ENCODE peak calls at places on chromosomes 3 and 15, in ten cellular contexts. One of them, this sample, is unnamed.

GRCh38 chr15:88125578-88125977 is 131.0 kb downstream of the NTRK3 start:
- DNase-seq in A549: no peak
- DNase-seq in body of pancreas: no peak
- DNase-seq in adrenal gland: no peak
- DNase-seq in vagina: no peak
- DNase-seq in IMR-90: no peak
- DNase-seq in HepG2: no peak
- DNase-seq in spleen: no peak
- DNase-seq in thyroid gland: no peak
- DNase-seq in Peyer's patch: no peak
- DNase-seq in this sample: no peak

GRCh38 chr3:81741214-81741613 is 20.2 kb downstream of the GBE1 start:
- DNase-seq in HepG2: no peak
- DNase-seq in A549: no peak
- DNase-seq in adrenal gland: no peak
- DNase-seq in spleen: no peak
- DNase-seq in vagina: no peak
- DNase-seq in body of pancreas: no peak
- DNase-seq in IMR-90: peak; percentile 73
- DNase-seq in thyroid gland: no peak
- DNase-seq in Peyer's patch: no peak
- DNase-seq in this sample: no peak

GRCh38 chr3:176513604-176514003 is 683.7 kb downstream of the TBL1XR1 start:
- DNase-seq in IMR-90: no peak
- DNase-seq in thyroid gland: no peak
- DNase-seq in adrenal gland: no peak
- DNase-seq in body of pancreas: no peak
- DNase-seq in spleen: no peak
- DNase-seq in vagina: no peak
- DNase-seq in Peyer's patch: no peak
- DNase-seq in HepG2: no peak
- DNase-seq in A549: no peak
- DNase-seq in this sample: peak; percentile 11

GRCh38 chr15:67143646-67144045 is 78.2 kb downstream of the SMAD3 start:
- DNase-seq in spleen: no peak
- DNase-seq in adrenal gland: no peak
- DNase-seq in A549: no peak
- DNase-seq in HepG2: no peak
- DNase-seq in vagina: no peak
- DNase-seq in Peyer's patch: peak; percentile 40
- DNase-seq in body of pancreas: no peak
- DNase-seq in thyroid gland: peak; percentile 0
- DNase-seq in IMR-90: no peak
- DNase-seq in this sample: no peak

GRCh38 chr3:175777495-175777894 is 918.4 kb downstream of the NAALADL2 start:
- DNase-seq in IMR-90: peak; percentile 20
- DNase-seq in spleen: no peak
- DNase-seq in adrenal gland: no peak
- DNase-seq in body of pancreas: no peak
- DNase-seq in vagina: no peak
- DNase-seq in HepG2: peak; percentile 0
- DNase-seq in Peyer's patch: no peak
- DNase-seq in thyroid gland: no peak
- DNase-seq in A549: no peak
- DNase-seq in this sample: no peak

GRCh38 chr3:12476238-12476897 is 7.9 kb upstream of the TSEN2 start:
- DNase-seq in Peyer's patch: no peak
- DNase-seq in adrenal gland: no peak
- DNase-seq in HepG2: no peak
- DNase-seq in body of pancreas: no peak
- DNase-seq in vagina: no peak
- DNase-seq in IMR-90: peak; percentile 77
- DNase-seq in spleen: no peak
- DNase-seq in thyroid gland: no peak
- DNase-seq in A549: no peak
- DNase-seq in this sample: no peak

GRCh38 chr3:87076951-87077350 is 86.0 kb upstream of the VGLL3 start:
- DNase-seq in thyroid gland: no peak
- DNase-seq in HepG2: peak; percentile 2
- DNase-seq in vagina: no peak
- DNase-seq in spleen: no peak
- DNase-seq in IMR-90: peak; percentile 85
- DNase-seq in A549: peak; percentile 9
- DNase-seq in Peyer's patch: no peak
- DNase-seq in adrenal gland: no peak
- DNase-seq in body of pancreas: no peak
- DNase-seq in this sample: no peak

GRCh38 chr3:5186089-5186853 is 1.2 kb upstream of the EDEM1 start:
- DNase-seq in HepG2: no peak
- DNase-seq in A549: no peak
- DNase-seq in body of pancreas: peak; percentile 10
- DNase-seq in adrenal gland: no peak
- DNase-seq in IMR-90: no peak
- DNase-seq in spleen: no peak
- DNase-seq in vagina: no peak
- DNase-seq in thyroid gland: no peak
- DNase-seq in Peyer's patch: no peak
- DNase-seq in this sample: peak; percentile 95

GRCh38 chr3:104316118-104316517 is 1050.6 kb upstream of the ALCAM start:
- DNase-seq in Peyer's patch: no peak
- DNase-seq in HepG2: no peak
- DNase-seq in spleen: no peak
- DNase-seq in A549: no peak
- DNase-seq in adrenal gland: no peak
- DNase-seq in IMR-90: peak; percentile 1
- DNase-seq in body of pancreas: no peak
- DNase-seq in thyroid gland: no peak
- DNase-seq in vagina: no peak
- DNase-seq in this sample: no peak

GRCh38 chr3:116423365-116423764 is 21.9 kb downstream of the LSAMP start:
- DNase-seq in Peyer's patch: no peak
- DNase-seq in spleen: no peak
- DNase-seq in vagina: no peak
- DNase-seq in adrenal gland: no peak
- DNase-seq in IMR-90: peak; percentile 15
- DNase-seq in body of pancreas: no peak
- DNase-seq in thyroid gland: no peak
- DNase-seq in HepG2: no peak
- DNase-seq in A549: no peak
- DNase-seq in this sample: no peak

GRCh38 chr3:123028233-123028828 is 768 bp upstream of the SEMA5B start:
- DNase-seq in vagina: no peak
- DNase-seq in thyroid gland: peak; percentile 38
- DNase-seq in Peyer's patch: peak; percentile 58
- DNase-seq in HepG2: peak; percentile 13
- DNase-seq in body of pancreas: peak; percentile 25
- DNase-seq in IMR-90: peak; percentile 72
- DNase-seq in spleen: no peak
- DNase-seq in A549: peak; percentile 74
- DNase-seq in adrenal gland: peak; percentile 41
- DNase-seq in this sample: peak; percentile 77

GRCh38 chr3:15623535-15624450 is 22.2 kb downstream of the BTD start:
- DNase-seq in IMR-90: no peak
- DNase-seq in thyroid gland: no peak
- DNase-seq in adrenal gland: no peak
- DNase-seq in spleen: no peak
- DNase-seq in Peyer's patch: no peak
- DNase-seq in A549: no peak
- DNase-seq in vagina: no peak
- DNase-seq in HepG2: no peak
- DNase-seq in body of pancreas: no peak
- DNase-seq in this sample: no peak

GRCh38 chr15:48880070-48880634 is 2.2 kb downstream of the EID1 start:
- DNase-seq in IMR-90: no peak
- DNase-seq in thyroid gland: no peak
- DNase-seq in spleen: no peak
- DNase-seq in A549: no peak
- DNase-seq in HepG2: no peak
- DNase-seq in vagina: no peak
- DNase-seq in Peyer's patch: no peak
- DNase-seq in adrenal gland: no peak
- DNase-seq in body of pancreas: no peak
- DNase-seq in this sample: no peak
- TF ChIP-seq POLR2A in IMR-90: no peak
- TF ChIP-seq POLR2A in thyroid gland: no peak
- TF ChIP-seq POLR2A in spleen: no peak
- TF ChIP-seq POLR2A in A549: no peak
- TF ChIP-seq POLR2A in HepG2: no peak
- TF ChIP-seq POLR2A in vagina: no peak
- TF ChIP-seq POLR2A in Peyer's patch: no peak
- TF ChIP-seq POLR2A in adrenal gland: no peak
- TF ChIP-seq POLR2A in body of pancreas: no peak
- TF ChIP-seq POLR2A in this sample: no peak

DNA sequence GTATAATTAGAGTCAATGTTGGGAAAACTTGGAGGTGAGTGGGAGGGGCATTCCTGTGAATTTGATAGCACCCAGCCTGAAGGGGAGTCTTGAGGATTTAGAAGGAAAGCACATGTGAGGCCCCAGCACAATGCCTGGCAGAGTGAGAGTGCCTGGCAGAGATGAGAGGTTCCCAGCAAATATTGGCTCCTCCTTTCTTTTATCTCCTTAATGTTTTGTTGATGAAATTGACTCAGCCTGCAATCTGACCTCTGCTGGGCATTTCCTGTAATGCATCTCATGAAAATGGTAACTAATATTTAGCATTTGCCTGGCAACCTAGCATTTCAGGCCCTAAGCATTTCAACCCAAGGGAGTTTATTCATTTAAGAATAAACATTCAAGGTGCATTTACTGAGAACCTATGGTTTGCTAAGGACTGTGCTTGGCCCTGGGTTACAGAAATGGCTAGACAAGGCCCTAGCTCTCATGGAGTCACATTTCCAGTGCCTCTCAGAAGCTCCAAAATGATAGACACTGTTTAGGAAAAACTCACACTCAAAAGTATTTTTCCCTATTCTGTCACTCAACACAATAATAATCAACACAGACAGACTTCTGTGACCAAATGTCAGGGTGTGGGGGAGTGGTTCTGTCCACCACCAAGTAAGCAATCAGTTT is 19.0 kb downstream of the PDHB start:
- DNase-seq in adrenal gland: peak; percentile 54
- DNase-seq in IMR-90: peak; percentile 67
- DNase-seq in HepG2: peak; percentile 38
- DNase-seq in vagina: no peak
- DNase-seq in A549: peak; percentile 26
- DNase-seq in Peyer's patch: peak; percentile 76
- DNase-seq in thyroid gland: peak; percentile 64
- DNase-seq in body of pancreas: peak; percentile 57
- DNase-seq in spleen: no peak
- DNase-seq in this sample: peak; percentile 62
- TF ChIP-seq CTCF in adrenal gland: peak; percentile 91
- TF ChIP-seq CTCF in IMR-90: peak; percentile 84
- TF ChIP-seq CTCF in HepG2: peak; percentile 68
- TF ChIP-seq CTCF in vagina: peak; percentile 81
- TF ChIP-seq CTCF in A549: peak; percentile 63
- TF ChIP-seq CTCF in Peyer's patch: peak; percentile 92
- TF ChIP-seq CTCF in thyroid gland: peak; percentile 91
- TF ChIP-seq CTCF in body of pancreas: peak; percentile 89
- TF ChIP-seq CTCF in spleen: peak; percentile 81
- TF ChIP-seq CTCF in this sample: peak; percentile 53

GRCh38 chr3:47847801-47848518 is 45.0 kb downstream of the DHX30 start:
- DNase-seq in thyroid gland: no peak
- DNase-seq in body of pancreas: no peak
- DNase-seq in A549: no peak
- DNase-seq in IMR-90: no peak
- DNase-seq in HepG2: no peak
- DNase-seq in spleen: no peak
- DNase-seq in vagina: no peak
- DNase-seq in Peyer's patch: no peak
- DNase-seq in adrenal gland: no peak
- DNase-seq in this sample: no peak
- TF ChIP-seq POLR2A in thyroid gland: no peak
- TF ChIP-seq POLR2A in body of pancreas: no peak
- TF ChIP-seq POLR2A in A549: no peak
- TF ChIP-seq POLR2A in IMR-90: no peak
- TF ChIP-seq POLR2A in HepG2: no peak
- TF ChIP-seq POLR2A in spleen: no peak
- TF ChIP-seq POLR2A in vagina: no peak
- TF ChIP-seq POLR2A in Peyer's patch: no peak
- TF ChIP-seq POLR2A in adrenal gland: no peak
- TF ChIP-seq POLR2A in this sample: no peak

GRCh38 chr3:157447026-157447694 is 10.5 kb downstream of the PTX3 start:
- DNase-seq in thyroid gland: no peak
- DNase-seq in adrenal gland: no peak
- DNase-seq in IMR-90: peak; percentile 70
- DNase-seq in body of pancreas: no peak
- DNase-seq in spleen: no peak
- DNase-seq in vagina: no peak
- DNase-seq in Peyer's patch: no peak
- DNase-seq in A549: no peak
- DNase-seq in HepG2: no peak
- DNase-seq in this sample: peak; percentile 52
- TF ChIP-seq CTCF in thyroid gland: peak; percentile 32
- TF ChIP-seq CTCF in adrenal gland: peak; percentile 46
- TF ChIP-seq CTCF in IMR-90: peak; percentile 68
- TF ChIP-seq CTCF in body of pancreas: peak; percentile 32
- TF ChIP-seq CTCF in spleen: no peak
- TF ChIP-seq CTCF in vagina: no peak
- TF ChIP-seq CTCF in Peyer's patch: peak; percentile 6
- TF ChIP-seq CTCF in A549: peak; percentile 74
- TF ChIP-seq CTCF in HepG2: no peak
- TF ChIP-seq CTCF in this sample: peak; percentile 53